ENCODE peak calls at places on chromosome 16, in five cellular contexts. S is uterus, K is fibroblast of pulmonary artery, E is activated T-cell treated with anti-CD3 and anti-CD28 coated beads for 24 hours, M is HAP-1. O is an unnamed sample.

GRCh38 chr16:79691001-79691400 is 90.5 kb upstream of the MAF start:
- DNase-seq in S (no peak), K (no peak), E (no peak), M (no peak), O (no peak)

GRCh38 chr16:85613609-85614337 is 651 bp downstream of the GSE1 start:
- DNase-seq in S (peak), K (no peak), E (no peak), M (peak), O (peak)

GRCh38 chr16:58110590-58111330 is 18.4 kb downstream of the CFAP20 start:
- DNase-seq in S (no peak), K (no peak), E (no peak), M (no peak), O (no peak)

GRCh38 chr16:57728336-57729181 is 7.0 kb upstream of the KATNB1 start:
- DNase-seq in S (no peak), K (no peak), E (no peak), M (no peak), O (no peak)

GRCh38 chr16:19304670-19305240 is 19.2 kb downstream of the CLEC19A start:
- DNase-seq in S (no peak), K (no peak), E (no peak), M (no peak), O (no peak)

GRCh38 chr16:18839555-18839954 is 38.2 kb upstream of the ARL6IP1 start:
- DNase-seq in S (no peak), K (peak), E (no peak), M (no peak), O (no peak)

GRCh38 chr16:3050487-3050886 is 4.1 kb downstream of the MMP25 start:
- DNase-seq in S (no peak), K (no peak), E (no peak), M (no peak), O (no peak)

GRCh38 chr16:69329369-69330285 is 761 bp downstream of the PDF start:
- DNase-seq in S (no peak), K (peak), E (peak), M (peak), O (peak)

GRCh38 chr16:12879812-12880211 is 21.6 kb upstream of the SHISA9 start:
- DNase-seq in S (no peak), K (no peak), E (no peak), M (no peak), O (no peak)

GRCh38 chr16:85402910-85403692 is 210.0 kb upstream of the GSE1 start:
- DNase-seq in S (peak), K (peak), E (no peak), M (no peak), O (peak)

GRCh38 chr16:30077656-30078055 is 1.9 kb downstream of the PPP4C start:
- DNase-seq in S (no peak), K (no peak), E (no peak), M (no peak), O (peak)

GRCh38 chr16:52052818-52053217 is 494.1 kb downstream of the TOX3 start:
- DNase-seq in S (no peak), K (no peak), E (no peak), M (no peak), O (no peak)

GRCh38 chr16:49637933-49638695 is 217.8 kb downstream of the ZNF423 start:
- DNase-seq in S (no peak), K (no peak), E (no peak), M (no peak), O (no peak)

O was measured in fibroblast of lung.